ENCODE peak calls at places on chromosomes 5 and 9, in nine cellular contexts. One of them, this sample, is unnamed.

GRCh38 chr5:144332265-144332664 is 161.6 kb downstream of the KCTD16 start:
- DNase-seq in mammary epithelial cell: no peak
- DNase-seq in neuronal stem cell: no peak
- DNase-seq in astrocyte: no peak
- DNase-seq in fibroblast of lung: no peak
- DNase-seq in PC-9: no peak
- DNase-seq in neural progenitor cell: peak
- DNase-seq in MM.1S: no peak
- DNase-seq in IMR-90: peak
- DNase-seq in this sample: no peak

GRCh38 chr5:45113726-45114125 is 305.0 kb downstream of the MRPS30 start:
- DNase-seq in neural progenitor cell: no peak
- DNase-seq in astrocyte: no peak
- DNase-seq in mammary epithelial cell: no peak
- DNase-seq in fibroblast of lung: peak
- DNase-seq in PC-9: no peak
- DNase-seq in MM.1S: no peak
- DNase-seq in IMR-90: no peak
- DNase-seq in neuronal stem cell: no peak
- DNase-seq in this sample: no peak

GRCh38 chr5:134524219-134524825 is 1.1 kb upstream of the JADE2 start:
- DNase-seq in mammary epithelial cell: peak
- DNase-seq in MM.1S: peak
- DNase-seq in PC-9: peak
- DNase-seq in neuronal stem cell: no peak
- DNase-seq in IMR-90: peak
- DNase-seq in neural progenitor cell: peak
- DNase-seq in astrocyte: peak
- DNase-seq in fibroblast of lung: peak
- DNase-seq in this sample: no peak

GRCh38 chr5:73946278-73946677 is 320.3 kb downstream of the ARHGEF28 start:
- DNase-seq in neuronal stem cell: no peak
- DNase-seq in MM.1S: no peak
- DNase-seq in astrocyte: no peak
- DNase-seq in neural progenitor cell: no peak
- DNase-seq in mammary epithelial cell: no peak
- DNase-seq in PC-9: no peak
- DNase-seq in fibroblast of lung: no peak
- DNase-seq in IMR-90: no peak
- DNase-seq in this sample: no peak

GRCh38 chr5:159953609-159954008 is 37.3 kb downstream of the ADRA1B start:
- DNase-seq in IMR-90: no peak
- DNase-seq in MM.1S: no peak
- DNase-seq in mammary epithelial cell: no peak
- DNase-seq in astrocyte: no peak
- DNase-seq in fibroblast of lung: no peak
- DNase-seq in PC-9: no peak
- DNase-seq in neuronal stem cell: no peak
- DNase-seq in neural progenitor cell: peak
- DNase-seq in this sample: no peak

GRCh38 chr5:112142769-112143270 is 276.3 kb downstream of the EPB41L4A start:
- DNase-seq in IMR-90: peak
- DNase-seq in mammary epithelial cell: peak
- DNase-seq in neural progenitor cell: no peak
- DNase-seq in PC-9: no peak
- DNase-seq in neuronal stem cell: no peak
- DNase-seq in MM.1S: no peak
- DNase-seq in astrocyte: peak
- DNase-seq in fibroblast of lung: peak
- DNase-seq in this sample: no peak

GRCh38 chr9:75462866-75463265 is 374.6 kb downstream of the OSTF1 start:
- DNase-seq in PC-9: no peak
- DNase-seq in neural progenitor cell: no peak
- DNase-seq in neuronal stem cell: no peak
- DNase-seq in IMR-90: no peak
- DNase-seq in MM.1S: no peak
- DNase-seq in mammary epithelial cell: no peak
- DNase-seq in astrocyte: no peak
- DNase-seq in fibroblast of lung: no peak
- DNase-seq in this sample: no peak

GRCh38 chr5:102863764-102864560 is 108.9 kb downstream of the PAM start:
- DNase-seq in fibroblast of lung: peak
- DNase-seq in PC-9: no peak
- DNase-seq in IMR-90: peak
- DNase-seq in MM.1S: no peak
- DNase-seq in astrocyte: no peak
- DNase-seq in neuronal stem cell: no peak
- DNase-seq in neural progenitor cell: peak
- DNase-seq in mammary epithelial cell: no peak
- DNase-seq in this sample: no peak

GRCh38 chr5:57663466-57663865 is 180.9 kb upstream of the ACTBL2 start:
- DNase-seq in mammary epithelial cell: no peak
- DNase-seq in MM.1S: no peak
- DNase-seq in PC-9: no peak
- DNase-seq in fibroblast of lung: no peak
- DNase-seq in neuronal stem cell: no peak
- DNase-seq in IMR-90: no peak
- DNase-seq in neural progenitor cell: no peak
- DNase-seq in astrocyte: no peak
- DNase-seq in this sample: no peak

GRCh38 chr5:143554194-143554717 is 150.8 kb upstream of the NR3C1 start:
- DNase-seq in mammary epithelial cell: peak
- DNase-seq in IMR-90: peak
- DNase-seq in astrocyte: peak
- DNase-seq in neuronal stem cell: no peak
- DNase-seq in PC-9: peak
- DNase-seq in fibroblast of lung: peak
- DNase-seq in MM.1S: peak
- DNase-seq in neural progenitor cell: no peak
- DNase-seq in this sample: peak

GRCh38 chr5:43602456-43602817 is 543 bp upstream of the NNT start:
- DNase-seq in neuronal stem cell: peak
- DNase-seq in MM.1S: peak
- DNase-seq in PC-9: no peak
- DNase-seq in IMR-90: peak
- DNase-seq in neural progenitor cell: peak
- DNase-seq in fibroblast of lung: peak
- DNase-seq in astrocyte: peak
- DNase-seq in mammary epithelial cell: peak
- DNase-seq in this sample: no peak

GRCh38 chr9:77589046-77589795 is 58.9 kb downstream of the GNA14 start:
- DNase-seq in PC-9: peak
- DNase-seq in neuronal stem cell: no peak
- DNase-seq in MM.1S: no peak
- DNase-seq in neural progenitor cell: no peak
- DNase-seq in IMR-90: no peak
- DNase-seq in astrocyte: no peak
- DNase-seq in fibroblast of lung: no peak
- DNase-seq in mammary epithelial cell: peak
- DNase-seq in this sample: no peak

DNA sequence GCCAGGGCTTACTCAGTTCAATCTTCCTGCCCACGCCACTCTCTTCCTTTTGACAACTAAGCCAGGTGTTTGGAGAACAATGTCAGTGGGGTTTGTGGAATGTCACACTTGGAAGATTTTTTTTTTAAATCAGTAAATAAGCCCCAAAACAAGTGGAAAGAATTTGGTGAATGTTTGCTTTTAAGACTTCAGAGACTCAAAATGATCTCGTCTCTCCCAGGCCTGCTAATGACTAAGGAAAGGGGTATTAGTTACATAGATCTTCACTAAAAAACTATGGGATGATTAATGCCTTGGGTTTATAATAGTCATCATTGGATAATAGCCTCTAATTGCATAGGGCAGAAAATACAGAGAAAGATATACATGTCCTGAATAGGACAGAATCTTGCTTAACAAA is 166.4 kb downstream of the DMRT2 start:
- DNase-seq in neural progenitor cell: no peak
- DNase-seq in fibroblast of lung: peak
- DNase-seq in PC-9: no peak
- DNase-seq in mammary epithelial cell: no peak
- DNase-seq in neuronal stem cell: no peak
- DNase-seq in astrocyte: peak
- DNase-seq in MM.1S: no peak
- DNase-seq in IMR-90: peak
- DNase-seq in this sample: no peak
- H2AFZ ChIP-seq in neural progenitor cell: no peak
- H2AFZ ChIP-seq in fibroblast of lung: no peak
- H2AFZ ChIP-seq in PC-9: no peak
- H2AFZ ChIP-seq in mammary epithelial cell: no peak
- H2AFZ ChIP-seq in neuronal stem cell: no peak
- H2AFZ ChIP-seq in astrocyte: no peak
- H2AFZ ChIP-seq in MM.1S: no peak
- H2AFZ ChIP-seq in IMR-90: no peak
- H2AFZ ChIP-seq in this sample: no peak

GRCh38 chr9:9778293-9778692 is 834.5 kb downstream of the PTPRD start:
- DNase-seq in PC-9: no peak
- DNase-seq in neural progenitor cell: no peak
- DNase-seq in neuronal stem cell: no peak
- DNase-seq in MM.1S: no peak
- DNase-seq in fibroblast of lung: no peak
- DNase-seq in mammary epithelial cell: no peak
- DNase-seq in IMR-90: no peak
- DNase-seq in astrocyte: no peak
- DNase-seq in this sample: no peak
- H2AFZ ChIP-seq in PC-9: no peak
- H2AFZ ChIP-seq in neural progenitor cell: peak
- H2AFZ ChIP-seq in neuronal stem cell: no peak
- H2AFZ ChIP-seq in MM.1S: no peak
- H2AFZ ChIP-seq in fibroblast of lung: no peak
- H2AFZ ChIP-seq in mammary epithelial cell: no peak
- H2AFZ ChIP-seq in IMR-90: no peak
- H2AFZ ChIP-seq in astrocyte: no peak
- H2AFZ ChIP-seq in this sample: no peak

GRCh38 chr5:77973253-77973609 is 197.1 kb upstream of the TBCA start:
- DNase-seq in mammary epithelial cell: no peak
- DNase-seq in neural progenitor cell: peak
- DNase-seq in MM.1S: no peak
- DNase-seq in astrocyte: no peak
- DNase-seq in neuronal stem cell: no peak
- DNase-seq in IMR-90: no peak
- DNase-seq in PC-9: no peak
- DNase-seq in fibroblast of lung: no peak
- DNase-seq in this sample: no peak
- H2AFZ ChIP-seq in mammary epithelial cell: peak
- H2AFZ ChIP-seq in neural progenitor cell: peak
- H2AFZ ChIP-seq in MM.1S: no peak
- H2AFZ ChIP-seq in astrocyte: peak
- H2AFZ ChIP-seq in neuronal stem cell: no peak
- H2AFZ ChIP-seq in IMR-90: no peak
- H2AFZ ChIP-seq in PC-9: no peak
- H2AFZ ChIP-seq in fibroblast of lung: no peak
- H2AFZ ChIP-seq in this sample: no peak

DNA sequence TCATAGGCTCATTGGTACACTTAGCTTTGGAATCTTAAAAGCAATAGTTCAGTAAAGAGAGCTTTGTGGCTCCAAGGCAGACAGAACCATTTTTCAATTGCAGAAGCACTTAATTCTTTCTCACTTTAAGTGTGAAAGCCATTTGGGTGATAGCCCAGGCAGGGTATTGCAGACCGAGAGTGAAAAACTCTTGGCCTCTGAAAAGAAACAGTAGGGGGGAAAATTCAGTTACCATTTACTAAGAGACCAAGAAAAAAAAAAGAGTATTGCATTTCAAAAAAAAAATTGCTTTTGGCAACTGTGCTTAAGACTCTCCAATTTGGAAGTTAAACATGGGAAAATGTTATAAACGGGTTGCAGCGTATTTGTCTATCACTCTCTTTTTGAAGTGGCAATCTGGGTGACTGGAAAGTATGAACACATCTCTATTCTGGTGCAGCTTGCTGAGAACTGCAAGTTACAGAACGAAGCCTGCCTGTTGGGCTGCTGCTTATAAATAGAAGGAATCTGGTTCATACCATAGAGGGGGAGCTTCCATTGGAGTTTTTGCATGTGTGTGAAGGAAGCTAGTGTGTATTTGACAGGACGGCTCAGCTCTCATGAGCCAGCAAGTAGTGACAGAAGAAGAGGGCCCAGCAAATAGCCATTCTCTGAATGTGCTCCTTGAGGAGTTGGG is 170.5 kb downstream of the TLE4 start:
- DNase-seq in neural progenitor cell: no peak
- DNase-seq in mammary epithelial cell: no peak
- DNase-seq in fibroblast of lung: peak
- DNase-seq in IMR-90: no peak
- DNase-seq in PC-9: no peak
- DNase-seq in astrocyte: peak
- DNase-seq in MM.1S: no peak
- DNase-seq in neuronal stem cell: no peak
- DNase-seq in this sample: no peak
- H2AFZ ChIP-seq in neural progenitor cell: peak
- H2AFZ ChIP-seq in mammary epithelial cell: no peak
- H2AFZ ChIP-seq in fibroblast of lung: no peak
- H2AFZ ChIP-seq in IMR-90: no peak
- H2AFZ ChIP-seq in PC-9: no peak
- H2AFZ ChIP-seq in astrocyte: no peak
- H2AFZ ChIP-seq in MM.1S: no peak
- H2AFZ ChIP-seq in neuronal stem cell: peak
- H2AFZ ChIP-seq in this sample: no peak

GRCh38 chr9:134230092-134230941 is 66.0 kb upstream of the RNU6ATAC start:
- DNase-seq in astrocyte: no peak
- DNase-seq in neuronal stem cell: no peak
- DNase-seq in neural progenitor cell: no peak
- DNase-seq in fibroblast of lung: no peak
- DNase-seq in MM.1S: no peak
- DNase-seq in PC-9: no peak
- DNase-seq in IMR-90: no peak
- DNase-seq in mammary epithelial cell: no peak
- DNase-seq in this sample: no peak

GRCh38 chr9:134226221-134226930 is 62.0 kb upstream of the RNU6ATAC start:
- DNase-seq in PC-9: no peak
- DNase-seq in astrocyte: no peak
- DNase-seq in IMR-90: peak
- DNase-seq in neuronal stem cell: no peak
- DNase-seq in fibroblast of lung: no peak
- DNase-seq in MM.1S: no peak
- DNase-seq in neural progenitor cell: no peak
- DNase-seq in mammary epithelial cell: no peak
- DNase-seq in this sample: no peak

GRCh38 chr9:134229466-134230091 is 65.2 kb upstream of the RNU6ATAC start:
- DNase-seq in astrocyte: no peak
- DNase-seq in fibroblast of lung: no peak
- DNase-seq in mammary epithelial cell: no peak
- DNase-seq in IMR-90: no peak
- DNase-seq in MM.1S: no peak
- DNase-seq in neuronal stem cell: no peak
- DNase-seq in PC-9: no peak
- DNase-seq in neural progenitor cell: no peak
- DNase-seq in this sample: no peak

GRCh38 chr9:134227451-134228411 is 63.4 kb upstream of the RNU6ATAC start:
- DNase-seq in PC-9: no peak
- DNase-seq in neural progenitor cell: peak
- DNase-seq in fibroblast of lung: no peak
- DNase-seq in mammary epithelial cell: no peak
- DNase-seq in neuronal stem cell: no peak
- DNase-seq in IMR-90: no peak
- DNase-seq in MM.1S: no peak
- DNase-seq in astrocyte: no peak
- DNase-seq in this sample: no peak

DNA sequence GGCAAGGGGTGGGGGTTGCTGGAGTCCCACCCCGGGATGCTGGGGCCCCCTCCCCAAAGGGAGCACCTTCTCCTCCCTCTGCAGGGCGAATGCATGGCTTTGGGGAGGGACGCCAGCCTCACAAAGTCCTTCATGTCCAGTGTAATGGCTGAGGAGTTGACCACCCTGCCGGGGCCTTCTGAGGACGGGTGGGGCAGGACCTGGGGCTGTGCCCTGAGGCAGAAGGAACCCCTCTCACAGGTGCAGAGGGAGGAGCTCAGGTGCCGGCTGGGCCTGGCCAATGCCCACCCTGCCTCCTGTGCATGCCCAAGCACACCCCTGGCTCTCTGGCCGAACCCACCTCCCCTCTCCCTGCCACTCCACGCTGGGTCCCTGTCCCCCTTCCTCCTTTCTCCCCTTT is 64.3 kb upstream of the RNU6ATAC start:
- DNase-seq in astrocyte: no peak
- DNase-seq in MM.1S: no peak
- DNase-seq in neural progenitor cell: no peak
- DNase-seq in IMR-90: no peak
- DNase-seq in mammary epithelial cell: no peak
- DNase-seq in neuronal stem cell: no peak
- DNase-seq in fibroblast of lung: no peak
- DNase-seq in PC-9: no peak
- DNase-seq in this sample: no peak
- H2AFZ ChIP-seq in astrocyte: no peak
- H2AFZ ChIP-seq in MM.1S: no peak
- H2AFZ ChIP-seq in neural progenitor cell: no peak
- H2AFZ ChIP-seq in IMR-90: no peak
- H2AFZ ChIP-seq in mammary epithelial cell: no peak
- H2AFZ ChIP-seq in neuronal stem cell: no peak
- H2AFZ ChIP-seq in fibroblast of lung: no peak
- H2AFZ ChIP-seq in PC-9: no peak
- H2AFZ ChIP-seq in this sample: no peak